ENCODE peak calls at places on chromosomes 12 and 14, in ten cellular contexts. B is body of pancreas; I is GM12878; R is CD8-positive, alpha-beta T cell; W is cardiac fibroblast; K is gastrocnemius medialis; X is adrenal gland; Z is IMR-90; T is lower lobe of right lung; D is epithelial cell of esophagus. O is an unnamed sample.

GRCh38 chr14:64745511-64746041 is 41.4 kb downstream of the PLEKHG3 start:
- DNase-seq in R (no peak), X (no peak), D (no peak), K (no peak), B (no peak), T (no peak), I (no peak), W (peak), Z (peak), O (peak)

GRCh38 chr14:31206536-31207286 is 882 bp downstream of the HECTD1 start:
- DNase-seq in B (peak), R (peak), D (peak), I (no peak), K (no peak), X (peak), T (peak), W (no peak), Z (no peak), O (peak)

GRCh38 chr12:67921286-67921685 is 68.0 kb upstream of the IFNG-AS1 start:
- DNase-seq in R (no peak), X (no peak), Z (no peak), B (no peak), D (peak), T (no peak), I (no peak), K (no peak), W (no peak), O (no peak)

GRCh38 chr12:116009805-116010204 is 267.7 kb downstream of the MED13L start:
- DNase-seq in B (no peak), Z (no peak), X (no peak), D (peak), I (no peak), R (no peak), K (no peak), T (no peak), W (peak), O (no peak)

GRCh38 chr12:68446896-68447806 is 115.0 kb upstream of the MDM1 start:
- DNase-seq in D (no peak), W (peak), Z (no peak), R (no peak), B (no peak), I (no peak), K (no peak), X (no peak), T (no peak), O (peak)

GRCh38 chr12:4664111-4664510 is 15.2 kb downstream of the NDUFA9 start:
- DNase-seq in K (no peak), Z (peak), R (no peak), D (peak), X (no peak), W (peak), I (no peak), B (no peak), T (no peak), O (peak)

GRCh38 chr12:31317471-31318397 is 8.2 kb downstream of the SINHCAF start:
- DNase-seq in Z (no peak), I (no peak), T (no peak), B (no peak), X (no peak), R (no peak), W (peak), D (no peak), K (no peak), O (peak)

GRCh38 chr14:104143521-104144452 is 5.4 kb downstream of the KIF26A start:
- DNase-seq in B (no peak), R (peak), Z (no peak), K (no peak), X (peak), W (no peak), I (no peak), D (no peak), T (no peak), O (no peak)

GRCh38 chr14:91377700-91378652 is 39.6 kb downstream of the CCDC88C start:
- DNase-seq in I (no peak), Z (no peak), T (no peak), B (no peak), D (no peak), K (no peak), X (no peak), R (peak), W (no peak), O (peak)

GRCh38 chr14:34331728-34332623 is 130.1 kb downstream of the SPTSSA start:
- DNase-seq in K (peak), I (peak), B (peak), X (peak), Z (peak), D (peak), T (peak), R (peak), W (peak), O (peak)

GRCh38 chr12:71645268-71645667 is 18.4 kb downstream of the ZFC3H1 start:
- DNase-seq in R (no peak), Z (no peak), X (no peak), I (no peak), W (no peak), B (no peak), T (no peak), D (no peak), K (no peak), O (no peak)

GRCh38 chr14:31561155-31561846 is at the start of gene NUBPL:
- DNase-seq in K (peak), T (peak), I (peak), D (peak), X (peak), B (peak), W (peak), Z (peak), R (peak), O (peak)

GRCh38 chr14:74572829-74573360 is 39.1 kb downstream of the LTBP2 start:
- DNase-seq in X (no peak), Z (peak), W (no peak), K (no peak), B (no peak), T (no peak), D (peak), R (no peak), I (no peak), O (peak)

GRCh38 chr12:46455648-46456352 is 83.2 kb upstream of the SLC38A2 start:
- DNase-seq in T (no peak), B (peak), Z (no peak), W (peak), I (no peak), D (peak), X (no peak), K (peak), R (no peak), O (no peak)

GRCh38 chr14:22500954-22501353 is 88.1 kb downstream of the DAD1 start:
- DNase-seq in X (no peak), Z (no peak), W (no peak), D (no peak), B (no peak), R (no peak), K (no peak), I (no peak), T (no peak), O (no peak)

GRCh38 chr12:111335811-111336210 is 33.1 kb downstream of the PHETA1 start:
- DNase-seq in X (no peak), T (no peak), R (no peak), D (no peak), B (no peak), W (no peak), K (no peak), Z (no peak), I (no peak), O (no peak)

GRCh38 chr14:90510208-90510607 is 113.4 kb downstream of the CALM1 start:
- DNase-seq in Z (no peak), D (peak), W (no peak), B (peak), I (no peak), K (no peak), X (no peak), R (no peak), T (peak), O (no peak)

GRCh38 chr12:31868980-31869379 is 90.2 kb upstream of the RESF1 start:
- DNase-seq in X (peak), I (no peak), Z (peak), D (peak), W (peak), B (peak), K (no peak), T (no peak), R (no peak), O (peak)

GRCh38 chr12:75720807-75721206 is 209.4 kb upstream of the KRR1 start:
- DNase-seq in I (no peak), D (peak), X (no peak), K (no peak), Z (no peak), B (peak), R (no peak), T (no peak), W (no peak), O (no peak)

GRCh38 chr12:75591628-75592027 is 80.2 kb upstream of the KRR1 start:
- DNase-seq in I (no peak), Z (peak), D (no peak), T (no peak), K (no peak), X (no peak), W (no peak), R (no peak), B (no peak), O (peak)

GRCh38 chr12:122021822-122022392 is at the start of gene BCL7A:
- DNase-seq in Z (peak), R (peak), B (peak), D (peak), K (peak), T (peak), I (no peak), X (peak), W (peak), O (peak)

GRCh38 chr12:3078086-3078820 is 1.1 kb downstream of the TSPAN9 start:
- DNase-seq in W (no peak), T (no peak), X (no peak), R (no peak), I (no peak), Z (no peak), K (no peak), B (no peak), D (no peak), O (no peak)

GRCh38 chr12:98320026-98320425 is 195.4 kb upstream of the TMPO start:
- DNase-seq in Z (peak), T (no peak), K (no peak), X (no peak), B (no peak), R (no peak), D (no peak), W (peak), I (no peak), O (no peak)

GRCh38 chr12:109679716-109680520 is 33.7 kb upstream of the FAM222A start:
- DNase-seq in Z (no peak), K (no peak), T (no peak), W (no peak), X (no peak), I (no peak), B (peak), D (no peak), R (no peak), O (no peak)

DNA sequence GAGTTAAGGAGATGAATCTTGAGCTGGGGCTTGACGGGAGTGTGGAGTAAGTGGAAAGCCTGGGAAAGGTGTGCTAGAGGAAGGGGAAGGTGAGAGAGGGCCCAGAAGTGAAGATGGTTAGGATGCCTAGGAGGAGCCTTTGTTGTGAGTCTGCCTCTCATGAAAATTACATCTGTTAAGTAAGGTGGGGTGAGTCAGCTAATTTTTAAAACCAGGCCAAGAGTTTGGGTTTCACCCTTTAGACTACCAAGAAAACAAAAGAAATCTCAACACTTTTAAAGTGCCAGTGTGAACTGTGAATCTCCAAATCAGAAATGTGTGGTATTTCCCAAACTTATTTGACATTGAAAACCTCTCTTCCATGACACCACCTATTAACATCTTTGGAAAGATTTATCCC is 185.2 kb downstream of the CRADD start:
- DNase-seq in D (no peak), T (no peak), X (no peak), I (no peak), W (peak), K (no peak), R (no peak), Z (no peak), B (no peak), O (no peak)
- TF ChIP-seq CTCF in D (no peak), T (no peak), X (no peak), I (no peak), W (no peak), K (no peak), R (no peak), Z (no peak), B (no peak), O (no peak)

GRCh38 chr12:26120561-26121274 is 4.1 kb downstream of the BHLHE41 start:
- DNase-seq in K (no peak), Z (no peak), W (no peak), R (no peak), I (no peak), D (no peak), T (no peak), X (no peak), B (no peak), O (no peak)
- H3K4me3 ChIP-seq in K (peak), Z (no peak), W (no peak), R (no peak), I (no peak), D (no peak), T (no peak), X (no peak), B (no peak), O (no peak)

DNA sequence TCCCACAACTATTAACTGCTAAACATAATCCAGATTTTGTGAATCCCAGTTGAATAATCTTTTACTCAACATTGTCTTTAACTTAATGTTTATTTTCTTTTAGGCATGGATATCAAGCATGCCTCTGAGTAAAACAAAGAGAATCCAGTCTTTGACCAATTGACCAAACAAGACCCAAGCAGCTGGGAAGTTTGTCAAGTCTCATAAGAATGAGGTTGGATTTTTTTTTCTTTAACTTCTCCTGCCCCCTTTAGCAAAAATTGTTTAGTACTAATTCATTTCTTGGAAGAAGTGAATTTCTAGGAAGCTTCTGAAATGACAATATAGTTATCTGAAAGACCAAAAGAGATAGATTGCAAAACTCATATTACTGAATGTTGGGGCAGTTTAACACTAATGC is 89.9 kb downstream of the OTOGL start:
- DNase-seq in I (no peak), Z (peak), B (no peak), X (no peak), W (peak), R (no peak), D (no peak), T (no peak), K (no peak), O (peak)
- TF ChIP-seq CTCF in I (no peak), Z (peak), B (no peak), X (no peak), W (no peak), R (no peak), D (no peak), T (no peak), K (no peak), O (no peak)

DNA sequence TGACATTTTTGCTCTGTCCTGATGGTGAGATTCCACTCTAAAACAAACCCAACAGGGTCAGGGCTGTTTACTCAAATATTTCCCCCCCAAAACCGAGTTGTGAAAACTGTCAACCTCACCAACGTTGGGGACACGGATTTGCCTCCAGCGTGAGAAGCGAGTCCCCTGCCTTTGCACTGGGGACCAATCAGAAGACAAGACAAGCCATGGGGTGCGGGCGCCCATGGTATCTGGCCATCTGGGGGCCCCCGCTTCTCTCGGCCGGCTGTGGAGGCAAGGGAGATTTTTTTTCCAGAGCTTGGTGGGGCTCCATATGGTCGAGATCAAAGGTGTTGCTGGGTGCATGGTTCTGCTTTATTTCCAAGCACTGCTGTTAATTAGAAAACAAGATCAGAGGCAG is 272.1 kb downstream of the BCL11B start:
- DNase-seq in W (no peak), Z (no peak), X (no peak), K (no peak), R (no peak), B (no peak), I (no peak), D (no peak), T (no peak), O (no peak)
- H3K4me3 ChIP-seq in W (no peak), Z (no peak), X (no peak), K (no peak), R (no peak), B (no peak), I (no peak), D (no peak), T (no peak), O (no peak)

GRCh38 chr12:18808221-18808620 is 70.3 kb downstream of the CAPZA3 start:
- DNase-seq in W (no peak), I (no peak), D (no peak), T (no peak), R (no peak), Z (no peak), B (no peak), X (no peak), K (no peak), O (no peak)

GRCh38 chr12:18810537-18811253 is 72.8 kb downstream of the CAPZA3 start:
- DNase-seq in B (no peak), I (no peak), K (no peak), R (no peak), Z (no peak), D (no peak), W (no peak), T (no peak), X (no peak), O (peak)

GRCh38 chr12:18811268-18811667 is 73.3 kb downstream of the CAPZA3 start:
- DNase-seq in K (no peak), D (no peak), W (peak), B (no peak), R (no peak), X (no peak), I (no peak), Z (no peak), T (no peak), O (peak)

GRCh38 chr12:18807714-18808113 is 69.8 kb downstream of the CAPZA3 start:
- DNase-seq in X (no peak), R (no peak), K (no peak), Z (no peak), I (no peak), B (no peak), T (no peak), W (no peak), D (no peak), O (no peak)

DNA sequence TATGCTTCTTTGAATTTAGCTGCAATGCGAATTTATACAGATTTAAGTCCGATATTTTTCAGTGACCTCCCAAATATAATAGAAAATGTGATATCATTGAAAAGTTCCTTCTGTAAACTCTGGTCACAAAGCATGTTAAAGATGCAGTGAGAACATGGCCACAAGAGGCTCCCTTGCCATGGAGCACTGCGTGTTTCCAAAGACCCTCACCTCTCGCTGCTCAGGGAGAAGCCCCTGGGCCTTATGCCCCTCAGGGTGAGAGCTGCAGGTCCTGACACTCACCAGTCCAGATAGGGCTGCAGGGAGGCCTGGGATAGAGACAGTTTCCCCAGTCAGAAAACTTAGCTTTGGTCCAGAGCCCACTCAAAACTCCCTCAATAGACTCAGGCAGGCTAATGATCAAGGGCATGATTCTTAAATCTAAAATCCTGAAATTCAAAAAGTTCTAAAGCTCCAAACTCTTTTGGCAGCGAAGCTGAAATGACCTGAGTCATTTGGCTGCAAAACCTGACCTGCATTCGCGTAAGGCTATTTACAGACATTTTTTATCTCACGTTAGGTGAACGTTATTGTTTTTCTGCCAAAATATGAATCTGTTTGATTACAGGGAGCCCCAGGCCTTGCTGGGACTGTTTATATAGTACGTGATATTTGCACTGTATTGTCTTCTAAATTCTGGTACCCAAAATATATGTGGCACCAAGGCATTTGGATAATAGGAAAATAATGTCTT is 67.8 kb downstream of the CAPZA3 start:
- DNase-seq in X (peak), T (no peak), W (no peak), B (peak), R (no peak), D (no peak), K (no peak), I (no peak), Z (no peak), O (no peak)
- TF ChIP-seq CTCF in X (no peak), T (no peak), W (no peak), B (peak), R (no peak), D (no peak), K (no peak), I (no peak), Z (no peak), O (no peak)

GRCh38 chr12:25386823-25387134 is 136.1 kb upstream of the KRAS start:
- DNase-seq in Z (no peak), I (no peak), B (peak), T (no peak), K (no peak), W (no peak), X (no peak), R (no peak), D (no peak), O (no peak)

GRCh38 chr12:25382311-25383106 is 131.8 kb upstream of the KRAS start:
- DNase-seq in B (no peak), Z (no peak), D (no peak), X (no peak), K (no peak), W (no peak), R (no peak), T (no peak), I (no peak), O (no peak)

GRCh38 chr12:25384954-25385216 is 134.2 kb upstream of the KRAS start:
- DNase-seq in D (no peak), I (no peak), K (no peak), B (no peak), X (no peak), W (no peak), Z (no peak), R (no peak), T (no peak), O (no peak)

GRCh38 chr12:25387136-25388050 is 136.7 kb upstream of the KRAS start:
- DNase-seq in R (peak), Z (peak), W (peak), I (no peak), B (peak), D (peak), T (peak), K (peak), X (peak), O (peak)

DNA sequence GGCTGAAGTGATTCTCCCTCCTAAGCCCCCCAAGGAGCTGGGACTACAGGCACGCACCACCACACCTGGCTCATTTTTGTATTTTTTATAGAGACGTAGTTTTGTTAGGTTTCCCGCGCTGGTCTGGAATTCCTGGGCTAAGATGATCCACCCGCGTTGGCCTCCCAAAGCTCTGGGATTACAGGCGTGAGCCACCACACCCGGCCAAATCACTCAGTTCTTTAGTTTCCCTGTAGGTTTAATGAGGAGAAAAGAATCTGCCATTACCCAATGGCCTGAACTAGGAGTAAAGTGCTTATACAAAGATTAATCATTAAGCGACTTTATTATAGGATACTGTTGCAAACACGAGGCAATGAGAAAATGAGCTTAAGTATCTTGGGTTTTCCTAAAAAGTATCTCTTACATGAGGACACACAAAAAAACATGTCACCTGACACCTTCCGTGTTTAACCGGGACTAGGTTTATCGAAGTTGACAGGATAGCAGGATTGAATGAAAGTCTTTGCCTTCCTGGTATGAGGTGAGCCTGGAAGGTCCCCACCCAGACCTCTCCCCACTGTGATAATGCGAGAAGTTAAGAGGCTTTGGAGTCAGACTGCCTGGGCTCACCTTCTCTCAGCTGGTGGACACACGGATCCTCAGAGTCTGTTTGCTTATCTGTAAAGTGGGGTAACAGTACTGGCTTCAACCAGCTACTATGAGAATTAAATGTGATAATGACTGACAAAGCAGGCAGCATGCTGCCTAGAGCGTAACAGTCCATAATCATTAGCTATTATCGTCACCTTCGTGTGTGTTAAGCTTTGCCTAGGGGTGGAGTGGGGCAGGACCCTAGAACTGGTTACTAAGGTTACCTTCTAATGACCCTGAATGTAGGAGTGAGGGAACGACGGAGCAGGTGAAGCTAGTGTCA is 133.6 kb upstream of the KRAS start:
- DNase-seq in B (peak), Z (peak), K (no peak), I (no peak), T (no peak), D (peak), R (no peak), W (peak), X (no peak), O (no peak)
- H3K4me3 ChIP-seq in B (no peak), Z (peak), K (peak), I (peak), T (peak), D (no peak), R (peak), W (no peak), X (no peak), O (peak)